ENCODE peak calls at places on chromosomes 13 and 19, in seven cellular contexts. W, P, B, F, O, U and S are unnamed samples.

GRCh38 chr13:66933994-66934393 is 296.1 kb downstream of the PCDH9 start:
- DNase-seq in O (no peak), B (no peak), P (peak), U (no peak), F (no peak), W (no peak), S (no peak)

GRCh38 chr19:34345934-34346333 is 19.1 kb upstream of the GPI start:
- DNase-seq in P (peak), U (peak), O (peak), W (peak), F (peak), B (peak), S (no peak)

GRCh38 chr19:4596033-4596904 is 36.8 kb upstream of the SEMA6B start:
- DNase-seq in O (peak), B (no peak), U (no peak), W (no peak), F (peak), P (no peak), S (no peak)

GRCh38 chr19:2811735-2812413 is 7.8 kb upstream of the ZNF554 start:
- DNase-seq in O (no peak), W (no peak), B (no peak), P (no peak), U (no peak), F (no peak), S (no peak)

GRCh38 chr19:40246292-40247073 is 20.0 kb upstream of the CCNP start:
- DNase-seq in W (no peak), U (no peak), F (no peak), P (no peak), B (no peak), O (no peak), S (no peak)

GRCh38 chr13:51284339-51284738 is 55.2 kb upstream of the SERPINE3 start:
- DNase-seq in P (no peak), O (peak), W (peak), B (no peak), U (no peak), F (no peak), S (peak)

GRCh38 chr13:101709952-101710351 is 257.5 kb downstream of the ITGBL1 start:
- DNase-seq in F (no peak), W (no peak), B (no peak), O (no peak), U (no peak), P (no peak), S (no peak)

GRCh38 chr19:51158474-51159129 is 16.5 kb downstream of the SIGLEC7 start:
- DNase-seq in B (peak), P (peak), F (peak), U (peak), O (peak), W (peak), S (peak)

GRCh38 chr13:25085125-25085742 is 10.7 kb upstream of the PABPC3 start:
- DNase-seq in U (no peak), W (peak), F (peak), B (peak), P (peak), O (peak), S (no peak)

GRCh38 chr19:48315712-48316111 is 9.6 kb upstream of the EMP3 start:
- DNase-seq in F (no peak), P (no peak), W (no peak), B (no peak), U (no peak), O (no peak), S (no peak)
- H3K4me3 ChIP-seq in F (no peak), P (no peak), W (no peak), B (no peak), U (no peak), O (no peak), S (no peak)

DNA sequence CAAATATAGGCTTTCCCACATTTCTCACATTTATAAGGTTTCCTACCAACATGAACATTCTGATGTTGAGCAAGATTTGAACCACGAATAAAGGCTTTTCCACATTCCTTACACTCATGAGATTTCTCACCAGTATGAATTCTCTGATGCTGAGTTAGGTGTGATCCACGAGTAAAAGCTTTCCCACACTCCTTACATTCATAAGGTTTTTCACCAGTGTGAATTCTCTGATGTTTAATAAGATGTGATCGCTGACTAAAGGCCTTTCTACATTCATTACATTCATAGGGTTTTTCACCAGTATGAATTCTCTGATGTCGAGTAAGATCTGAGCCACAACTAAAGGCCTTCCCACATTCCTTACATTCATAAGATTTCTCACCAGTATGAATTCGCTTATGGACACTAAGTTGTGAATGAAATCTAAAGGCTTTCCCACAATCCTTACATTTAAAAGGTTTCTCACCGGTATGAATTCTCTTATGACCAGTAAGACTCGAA is 19.0 kb downstream of the ZNF790 start:
- DNase-seq in O (no peak), W (no peak), U (no peak), P (no peak), F (no peak), B (no peak), S (no peak)
- H3K4me3 ChIP-seq in O (peak), W (no peak), U (no peak), P (no peak), F (no peak), B (no peak), S (peak)

GRCh38 chr19:20171285-20171684 is 4.3 kb downstream of the ZNF486 start:
- DNase-seq in W (no peak), F (no peak), U (no peak), B (no peak), O (no peak), P (no peak), S (no peak)
- H3K4me3 ChIP-seq in W (no peak), F (no peak), U (no peak), B (no peak), O (peak), P (no peak), S (no peak)

DNA sequence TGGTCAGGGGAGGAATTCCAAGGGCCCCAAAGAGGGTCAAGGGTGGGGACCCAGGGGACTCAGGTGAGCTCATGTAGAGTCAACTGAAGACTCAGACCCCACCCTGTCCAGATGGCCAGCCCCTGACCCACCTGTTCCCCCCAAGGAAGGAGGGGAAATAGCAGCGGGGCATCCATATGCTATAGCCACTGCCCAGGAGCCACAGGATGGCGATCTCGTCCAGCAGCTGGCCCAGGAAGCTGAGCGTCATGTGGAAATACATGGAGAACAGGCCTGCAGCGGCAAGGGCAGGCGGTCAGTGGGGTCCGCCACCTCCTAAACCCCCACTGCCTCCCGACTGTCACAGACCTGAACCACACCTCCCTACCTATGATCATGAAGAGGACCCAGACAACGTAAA is 21.4 kb downstream of the ACER1 start:
- DNase-seq in F (no peak), O (peak), U (no peak), P (no peak), B (no peak), W (no peak), S (no peak)
- H3K4me3 ChIP-seq in F (no peak), O (no peak), U (no peak), P (no peak), B (no peak), W (no peak), S (no peak)

GRCh38 chr13:113493315-113493951 is 2.9 kb upstream of the DCUN1D2 start:
- DNase-seq in F (no peak), O (no peak), W (no peak), B (peak), U (no peak), P (peak), S (no peak)

GRCh38 chr13:113489549-113490495 is 689 bp downstream of the DCUN1D2 start:
- DNase-seq in B (no peak), U (no peak), P (peak), F (no peak), W (peak), O (peak), S (no peak)

GRCh38 chr13:113491418-113491883 is 940 bp upstream of the DCUN1D2 start:
- DNase-seq in W (no peak), P (peak), O (peak), B (no peak), F (peak), U (no peak), S (no peak)

GRCh38 chr13:113490496-113491417 is at the start of gene DCUN1D2:
- DNase-seq in W (peak), O (peak), B (no peak), P (peak), F (peak), U (peak), S (peak)

GRCh38 chr13:113491982-113492381 is 1.5 kb upstream of the DCUN1D2 start:
- DNase-seq in U (no peak), P (no peak), B (no peak), W (no peak), F (no peak), O (no peak), S (no peak)
- H3K4me3 ChIP-seq in U (peak), P (peak), B (peak), W (peak), F (peak), O (peak), S (peak)

GRCh38 chr13:85148009-85148408 is 651.2 kb downstream of the SLITRK6 start:
- DNase-seq in P (no peak), F (peak), U (no peak), O (peak), B (no peak), W (peak), S (no peak)

GRCh38 chr13:85140192-85140591 is 659.0 kb downstream of the SLITRK6 start:
- DNase-seq in P (no peak), W (no peak), U (no peak), B (no peak), F (no peak), O (no peak), S (no peak)

GRCh38 chr13:85141425-85141824 is 657.8 kb downstream of the SLITRK6 start:
- DNase-seq in F (peak), W (no peak), B (no peak), P (no peak), O (no peak), U (no peak), S (no peak)

GRCh38 chr13:85137516-85137915 is 661.7 kb downstream of the SLITRK6 start:
- DNase-seq in B (no peak), U (no peak), W (no peak), O (no peak), F (no peak), P (no peak), S (no peak)

DNA sequence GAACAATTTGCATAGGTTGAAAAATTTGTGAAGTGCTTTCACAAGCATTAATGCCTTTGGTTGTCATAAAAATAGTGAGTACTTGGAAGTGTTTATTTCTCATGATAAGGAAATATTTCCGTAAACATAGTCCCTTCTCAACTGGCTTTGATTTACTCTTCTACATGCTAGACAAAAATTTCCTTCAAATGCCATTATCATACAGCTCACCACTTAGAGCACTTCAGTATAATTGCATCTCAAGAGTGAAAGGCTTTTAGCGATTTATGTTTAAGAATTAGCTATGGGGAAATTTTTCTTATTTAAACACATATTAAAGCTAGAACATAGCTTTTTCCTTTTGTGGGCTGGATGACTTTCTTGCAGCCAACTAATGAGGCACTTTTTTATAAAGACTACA is 656.9 kb downstream of the SLITRK6 start:
- DNase-seq in P (no peak), U (no peak), O (no peak), W (no peak), B (no peak), F (no peak), S (no peak)
- H3K4me3 ChIP-seq in P (no peak), U (no peak), O (no peak), W (no peak), B (no peak), F (no peak), S (no peak)

GRCh38 chr19:7636691-7637373 is at the start of gene STXBP2:
- DNase-seq in U (peak), P (no peak), B (no peak), W (peak), O (peak), F (peak), S (no peak)
- H3K4me3 ChIP-seq in U (peak), P (peak), B (peak), W (peak), O (peak), F (peak), S (peak)